ENCODE peak calls at places on chromosome 7, in five cellular contexts. H is WTC11, F is endodermal cell, M is sigmoid colon, U is coronary artery. W is an unnamed sample.

GRCh38 chr7:24826662-24827020 is 69.4 kb upstream of the GSDME start:
- DNase-seq in M (no peak), U (no peak), H (no peak), F (no peak), W (no peak)

GRCh38 chr7:500521-501420 is 18.9 kb downstream of the PDGFA start:
- DNase-seq in U (peak), M (peak), F (no peak), H (no peak), W (peak)

GRCh38 chr7:10122573-10123100 is 851.0 kb upstream of the PHF14 start:
- DNase-seq in U (no peak), M (no peak), F (peak), H (no peak), W (no peak)

GRCh38 chr7:108001759-108002725 is 919 bp downstream of the LAMB1 start:
- DNase-seq in U (no peak), M (peak), F (no peak), H (peak), W (no peak)

GRCh38 chr7:23473848-23474097 is 3.5 kb upstream of the IGF2BP3 start:
- DNase-seq in F (no peak), U (no peak), M (no peak), H (peak), W (no peak)

GRCh38 chr7:127702253-127702652 is 50.3 kb downstream of the SND1 start:
- DNase-seq in F (no peak), M (no peak), H (no peak), U (no peak), W (no peak)

GRCh38 chr7:76364198-76364584 is 5.4 kb upstream of the YWHAG start:
- DNase-seq in F (peak), M (peak), U (no peak), H (no peak), W (peak)

GRCh38 chr7:90931996-90932912 is 332.0 kb upstream of the FZD1 start:
- DNase-seq in U (no peak), H (no peak), F (no peak), M (no peak), W (no peak)

GRCh38 chr7:3162286-3162685 is 118.6 kb upstream of the CARD11 start:
- DNase-seq in U (no peak), M (no peak), H (no peak), F (peak), W (no peak)

GRCh38 chr7:29332027-29332806 is 137.6 kb downstream of the CHN2 start:
- DNase-seq in F (no peak), H (no peak), U (no peak), M (no peak), W (no peak)

GRCh38 chr7:24882989-24883631 is 96.9 kb downstream of the OSBPL3 start:
- DNase-seq in M (peak), F (no peak), U (no peak), H (no peak), W (no peak)

GRCh38 chr7:67462781-67463191 is 466.2 kb downstream of the TYW1 start:
- DNase-seq in H (no peak), M (peak), U (no peak), F (no peak), W (no peak)

GRCh38 chr7:117072620-117073118 is 119.4 kb downstream of the ST7 start:
- DNase-seq in M (peak), U (no peak), H (no peak), F (no peak), W (no peak)

GRCh38 chr7:102834466-102834865 is 78.3 kb upstream of the LRRC17 start:
- DNase-seq in U (no peak), H (no peak), M (no peak), F (no peak), W (no peak)

GRCh38 chr7:99579956-99580777 is 17.9 kb upstream of the TMEM225B start:
- DNase-seq in M (no peak), F (peak), H (peak), U (no peak), W (peak)

GRCh38 chr7:111486472-111487142 is 75.7 kb downstream of the IMMP2L start:
- DNase-seq in H (no peak), M (no peak), F (no peak), U (no peak), W (no peak)

GRCh38 chr7:1466524-1467271 is 7.4 kb upstream of the MICALL2 start:
- DNase-seq in H (peak), F (peak), M (peak), U (peak), W (no peak)

GRCh38 chr7:113134025-113134424 is 15.7 kb upstream of the SMIM30 start:
- DNase-seq in U (no peak), H (no peak), M (no peak), F (no peak), W (no peak)

GRCh38 chr7:66683770-66684123 is 55.1 kb downstream of the KCTD7 start:
- DNase-seq in F (no peak), U (no peak), M (peak), H (no peak), W (no peak)

GRCh38 chr7:125256446-125256845 is 326.8 kb upstream of the POT1 start:
- DNase-seq in M (no peak), U (no peak), F (no peak), H (no peak), W (no peak)

GRCh38 chr7:17044868-17045267 is 163.1 kb upstream of the AGR3 start:
- DNase-seq in H (no peak), M (no peak), U (no peak), F (no peak), W (no peak)

GRCh38 chr7:98514211-98515150 is 102.6 kb upstream of the NPTX2 start:
- DNase-seq in F (peak), H (no peak), M (peak), U (no peak), W (no peak)

GRCh38 chr7:29360633-29361625 is 166.4 kb downstream of the CHN2 start:
- DNase-seq in M (no peak), F (no peak), H (no peak), U (no peak), W (no peak)

GRCh38 chr7:139355320-139355719 is 4.4 kb upstream of the LUC7L2 start:
- DNase-seq in H (no peak), M (no peak), F (no peak), U (no peak), W (no peak)

GRCh38 chr7:81170291-81170690 is 251.4 kb upstream of the SEMA3C start:
- DNase-seq in U (no peak), H (no peak), F (no peak), M (no peak), W (no peak)

GRCh38 chr7:29254663-29255062 is 60.1 kb downstream of the CHN2 start:
- DNase-seq in F (no peak), H (no peak), U (no peak), M (no peak), W (no peak)

GRCh38 chr7:18013936-18014335 is 13.7 kb downstream of the PRPS1L1 start:
- DNase-seq in F (no peak), H (no peak), U (no peak), M (no peak), W (no peak)

GRCh38 chr7:1926908-1927306 is 256.8 kb downstream of the ELFN1 start:
- DNase-seq in F (no peak), U (no peak), M (no peak), H (no peak), W (no peak)

GRCh38 chr7:102985176-102985783 is 72.5 kb downstream of the LRRC17 start:
- DNase-seq in H (no peak), F (no peak), M (no peak), U (no peak), W (no peak)

GRCh38 chr7:17289074-17289665 is 9.3 kb upstream of the AHR start:
- DNase-seq in M (no peak), F (no peak), H (no peak), U (no peak), W (no peak)

GRCh38 chr7:24545215-24545614 is 28.0 kb upstream of the PALS2 start:
- DNase-seq in F (no peak), U (no peak), M (no peak), H (no peak), W (no peak)

DNA sequence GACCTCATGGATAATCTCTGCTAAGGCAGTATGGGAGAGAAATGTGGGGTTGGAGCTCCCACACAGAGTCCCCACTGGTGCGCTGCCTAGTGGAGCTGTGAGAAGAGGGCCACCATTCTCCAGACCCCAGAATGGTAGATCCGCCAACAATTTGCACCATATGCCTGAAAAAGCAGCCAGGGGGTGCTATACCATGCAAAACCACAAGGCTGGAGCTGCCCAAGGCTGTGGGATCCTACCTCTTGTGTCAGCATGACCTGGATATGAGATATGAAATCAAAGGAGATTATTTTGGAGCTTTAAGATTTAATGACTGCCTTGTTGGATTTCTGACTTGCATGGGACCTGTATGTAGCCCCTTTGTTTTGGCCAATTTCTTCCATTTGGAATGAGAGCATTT is 27.0 kb upstream of the SAMD9L start:
- DNase-seq in M (no peak), F (no peak), U (no peak), H (no peak), W (no peak)
- TF ChIP-seq CTCF in M (no peak), F (peak), U (no peak), H (no peak), W (peak)

GRCh38 chr7:151992375-151992774 is 33.1 kb upstream of the GALNT11 start:
- DNase-seq in U (no peak), M (peak), F (peak), H (peak), W (no peak)
- TF ChIP-seq CTCF in U (no peak), M (no peak), F (peak), H (no peak), W (peak)

DNA sequence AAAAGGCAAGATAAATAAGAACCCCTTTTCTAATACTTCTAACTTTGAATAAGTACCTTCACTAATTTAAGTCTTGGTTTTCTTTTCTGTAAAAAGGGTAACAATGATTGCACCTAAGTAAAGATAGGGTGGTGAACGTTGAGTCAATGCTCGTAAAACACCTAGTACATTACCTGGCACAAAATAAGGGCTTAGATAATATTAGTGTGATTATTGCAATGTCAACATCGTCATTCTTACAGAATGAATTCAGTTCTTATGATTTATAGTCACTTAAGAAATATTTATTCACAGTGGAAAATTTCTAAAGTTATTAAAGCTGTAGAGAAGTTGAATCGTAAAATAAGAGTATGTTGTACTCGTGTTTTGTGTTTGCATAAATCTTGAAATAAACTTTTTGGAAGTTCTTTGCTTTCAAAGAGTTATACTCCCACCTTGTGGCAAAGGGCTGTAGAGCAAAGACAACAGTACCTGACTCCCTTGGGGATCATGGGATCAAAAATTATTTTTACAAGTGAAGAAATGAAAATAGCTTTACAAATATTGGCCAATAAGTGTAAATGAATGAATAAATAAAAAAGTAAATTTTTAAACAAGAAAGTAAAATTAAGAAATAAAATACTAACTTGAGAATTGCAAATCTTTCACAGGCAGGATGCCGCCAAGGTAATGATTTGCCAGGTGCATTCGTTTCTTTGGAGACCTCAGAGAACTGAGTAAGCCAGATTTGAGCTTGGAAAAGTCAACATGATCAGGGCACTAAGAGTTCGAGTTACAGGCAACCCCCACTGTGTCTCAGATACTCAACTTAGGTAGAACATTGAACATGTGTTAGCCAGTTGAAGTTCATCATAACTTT is 285.8 kb upstream of the CACNA2D1 start:
- DNase-seq in M (no peak), F (peak), H (no peak), U (no peak), W (no peak)
- TF ChIP-seq CTCF in M (peak), F (peak), H (peak), U (no peak), W (peak)

DNA sequence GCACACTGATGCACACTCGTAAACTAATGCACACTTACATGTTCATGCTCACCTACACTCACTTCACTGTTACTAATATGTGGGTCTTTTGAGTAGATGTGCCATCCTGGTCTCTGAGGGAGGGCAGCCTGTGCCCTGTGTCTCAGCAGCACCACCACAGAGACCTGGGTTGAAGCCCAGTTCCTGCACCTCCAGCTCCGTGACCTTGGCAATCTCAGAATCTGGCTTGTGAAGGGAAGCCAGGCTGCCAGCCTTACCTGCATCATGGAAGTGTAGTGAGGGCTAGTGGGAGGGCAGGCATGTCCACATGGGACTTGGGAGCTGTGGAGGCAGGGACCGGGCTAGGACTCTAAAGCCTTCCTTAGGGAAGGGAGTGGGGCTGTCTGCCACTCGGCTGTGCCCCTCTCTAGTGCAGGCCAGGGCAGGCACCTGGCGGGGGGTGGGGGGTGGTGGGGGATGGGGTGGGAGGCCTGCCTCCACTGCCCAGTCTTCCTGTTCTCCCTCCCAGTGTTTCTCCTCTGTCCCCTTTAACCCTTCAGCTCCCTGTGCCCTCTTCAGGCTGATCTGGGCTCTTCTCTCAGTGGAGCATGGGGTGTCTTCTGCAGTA is 8.1 kb downstream of the ADCY1 start:
- DNase-seq in U (no peak), M (peak), F (peak), H (no peak), W (no peak)
- TF ChIP-seq CTCF in U (no peak), M (no peak), F (no peak), H (no peak), W (no peak)

DNA sequence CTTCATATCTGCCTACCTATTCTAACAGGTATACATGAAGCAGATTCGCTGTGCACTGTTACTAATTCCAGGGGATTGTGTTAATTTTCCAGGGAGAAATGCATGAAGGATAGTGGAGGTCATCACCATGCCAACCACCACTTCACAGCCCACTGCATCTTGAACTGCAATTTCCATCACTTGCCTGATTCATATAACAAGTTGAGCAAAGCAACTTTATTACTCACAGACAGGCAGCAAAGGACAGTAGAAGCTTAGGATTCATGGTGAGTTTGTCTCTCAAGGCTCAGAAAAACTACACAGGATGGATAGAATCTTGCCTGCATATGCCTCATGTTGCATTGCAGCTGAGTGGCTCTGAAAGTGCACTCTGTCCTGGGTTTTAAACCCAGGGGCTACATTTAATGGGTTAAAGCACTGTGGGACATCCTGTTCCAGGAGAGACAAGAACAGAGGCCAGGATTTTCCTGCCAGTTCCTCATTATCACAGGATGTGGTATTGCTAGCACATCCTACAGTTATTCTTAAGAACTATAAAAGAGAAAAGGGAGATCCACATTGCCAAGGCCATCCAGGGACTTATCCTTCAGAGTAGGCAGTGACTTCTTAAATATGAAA is 136.9 kb upstream of the PRSS1 start:
- DNase-seq in H (no peak), U (no peak), F (no peak), M (no peak), W (no peak)
- TF ChIP-seq CTCF in H (no peak), U (no peak), F (no peak), M (no peak), W (no peak)